ENCODE peak calls at places on chromosomes 1 and 21, in nine cellular contexts. One of them, this sample, is unnamed.
A peak's percentile ranks its signal among the peaks of the same experiment; 100 is the strongest.

GRCh38 chr1:152888126-152888525 is 10.0 kb downstream of the SMCP start:
- DNase-seq in esophagus muscularis mucosa: no peak
- DNase-seq in aorta: no peak
- DNase-seq in IMR-90: no peak
- DNase-seq in HCT116: no peak
- DNase-seq in GM04503: no peak
- DNase-seq in heart right ventricle: no peak
- DNase-seq in hepatic stellate cell: no peak
- DNase-seq in Calu3: no peak
- DNase-seq in this sample: no peak

GRCh38 chr1:112817555-112818373 is 102.6 kb upstream of the PPM1J start:
- DNase-seq in esophagus muscularis mucosa: no peak
- DNase-seq in aorta: no peak
- DNase-seq in IMR-90: no peak
- DNase-seq in HCT116: no peak
- DNase-seq in GM04503: no peak
- DNase-seq in heart right ventricle: no peak
- DNase-seq in hepatic stellate cell: no peak
- DNase-seq in Calu3: no peak
- DNase-seq in this sample: no peak

GRCh38 chr1:57007472-57007871 is 41.7 kb upstream of the C8B start:
- DNase-seq in esophagus muscularis mucosa: no peak
- DNase-seq in aorta: no peak
- DNase-seq in IMR-90: no peak
- DNase-seq in HCT116: no peak
- DNase-seq in GM04503: no peak
- DNase-seq in heart right ventricle: no peak
- DNase-seq in hepatic stellate cell: no peak
- DNase-seq in Calu3: no peak
- DNase-seq in this sample: no peak

GRCh38 chr21:14712121-14712520 is 166.0 kb upstream of the SAMSN1 start:
- DNase-seq in esophagus muscularis mucosa: no peak
- DNase-seq in aorta: no peak
- DNase-seq in IMR-90: no peak
- DNase-seq in HCT116: no peak
- DNase-seq in GM04503: no peak
- DNase-seq in heart right ventricle: no peak
- DNase-seq in hepatic stellate cell: no peak
- DNase-seq in Calu3: no peak
- DNase-seq in this sample: no peak

GRCh38 chr1:21072721-21073120 is 104.0 kb downstream of the EIF4G3 start:
- DNase-seq in esophagus muscularis mucosa: no peak
- DNase-seq in aorta: no peak
- DNase-seq in IMR-90: peak; percentile 82
- DNase-seq in HCT116: no peak
- DNase-seq in GM04503: no peak
- DNase-seq in heart right ventricle: no peak
- DNase-seq in hepatic stellate cell: peak; percentile 22
- DNase-seq in Calu3: no peak
- DNase-seq in this sample: no peak

GRCh38 chr1:42963378-42964005 is 4.8 kb upstream of the SLC2A1 start:
- DNase-seq in esophagus muscularis mucosa: no peak
- DNase-seq in aorta: no peak
- DNase-seq in IMR-90: peak; percentile 97
- DNase-seq in HCT116: no peak
- DNase-seq in GM04503: peak; percentile 49
- DNase-seq in heart right ventricle: no peak
- DNase-seq in hepatic stellate cell: peak; percentile 93
- DNase-seq in Calu3: no peak
- DNase-seq in this sample: no peak

GRCh38 chr1:22048351-22049192 is 3.9 kb upstream of the CDC42 start:
- DNase-seq in esophagus muscularis mucosa: no peak
- DNase-seq in aorta: no peak
- DNase-seq in IMR-90: peak; percentile 18
- DNase-seq in HCT116: no peak
- DNase-seq in GM04503: no peak
- DNase-seq in heart right ventricle: no peak
- DNase-seq in hepatic stellate cell: no peak
- DNase-seq in Calu3: no peak
- DNase-seq in this sample: no peak

GRCh38 chr1:231918239-231919015 is 291.8 kb downstream of the DISC1 start:
- DNase-seq in esophagus muscularis mucosa: no peak
- DNase-seq in aorta: no peak
- DNase-seq in IMR-90: peak; percentile 78
- DNase-seq in HCT116: no peak
- DNase-seq in GM04503: no peak
- DNase-seq in heart right ventricle: no peak
- DNase-seq in hepatic stellate cell: peak; percentile 50
- DNase-seq in Calu3: peak; percentile 11
- DNase-seq in this sample: no peak

GRCh38 chr1:151222130-151222529 is 23.8 kb downstream of the PIP5K1A start:
- DNase-seq in esophagus muscularis mucosa: no peak
- DNase-seq in aorta: no peak
- DNase-seq in IMR-90: peak; percentile 33
- DNase-seq in HCT116: no peak
- DNase-seq in GM04503: no peak
- DNase-seq in heart right ventricle: no peak
- DNase-seq in hepatic stellate cell: no peak
- DNase-seq in Calu3: no peak
- DNase-seq in this sample: no peak

GRCh38 chr1:71087060-71087459 is 6.2 kb upstream of the ZRANB2 start:
- DNase-seq in esophagus muscularis mucosa: no peak
- DNase-seq in aorta: no peak
- DNase-seq in IMR-90: no peak
- DNase-seq in HCT116: no peak
- DNase-seq in GM04503: no peak
- DNase-seq in heart right ventricle: no peak
- DNase-seq in hepatic stellate cell: no peak
- DNase-seq in Calu3: no peak
- DNase-seq in this sample: no peak

GRCh38 chr1:65812065-65812464 is 19.4 kb downstream of the PDE4B start:
- DNase-seq in esophagus muscularis mucosa: no peak
- DNase-seq in aorta: no peak
- DNase-seq in IMR-90: peak; percentile 95
- DNase-seq in HCT116: peak; percentile 45
- DNase-seq in GM04503: peak; percentile 82
- DNase-seq in heart right ventricle: peak; percentile 28
- DNase-seq in hepatic stellate cell: peak; percentile 40
- DNase-seq in Calu3: no peak
- DNase-seq in this sample: no peak

GRCh38 chr1:46522184-46522968 is 29.1 kb downstream of the KNCN start:
- DNase-seq in esophagus muscularis mucosa: no peak
- DNase-seq in aorta: peak; percentile 82
- DNase-seq in IMR-90: peak; percentile 45
- DNase-seq in HCT116: no peak
- DNase-seq in GM04503: peak; percentile 53
- DNase-seq in heart right ventricle: no peak
- DNase-seq in hepatic stellate cell: peak; percentile 41
- DNase-seq in Calu3: peak; percentile 55
- DNase-seq in this sample: peak; percentile 21

GRCh38 chr1:25997759-25998074 is at the start of gene PAFAH2:
- DNase-seq in esophagus muscularis mucosa: no peak
- DNase-seq in aorta: no peak
- DNase-seq in IMR-90: no peak
- DNase-seq in HCT116: no peak
- DNase-seq in GM04503: no peak
- DNase-seq in heart right ventricle: no peak
- DNase-seq in hepatic stellate cell: no peak
- DNase-seq in Calu3: no peak
- DNase-seq in this sample: no peak

GRCh38 chr1:245260116-245260882 is 105.5 kb downstream of the KIF26B start:
- DNase-seq in esophagus muscularis mucosa: peak; percentile 37
- DNase-seq in aorta: no peak
- DNase-seq in IMR-90: no peak
- DNase-seq in HCT116: no peak
- DNase-seq in GM04503: no peak
- DNase-seq in heart right ventricle: no peak
- DNase-seq in hepatic stellate cell: no peak
- DNase-seq in Calu3: peak; percentile 28
- DNase-seq in this sample: no peak

GRCh38 chr21:45364464-45365185 is 40.3 kb upstream of the COL18A1 start:
- DNase-seq in esophagus muscularis mucosa: no peak
- DNase-seq in aorta: no peak
- DNase-seq in IMR-90: peak; percentile 89
- DNase-seq in HCT116: no peak
- DNase-seq in GM04503: no peak
- DNase-seq in heart right ventricle: peak; percentile 79
- DNase-seq in hepatic stellate cell: peak; percentile 65
- DNase-seq in Calu3: peak; percentile 12
- DNase-seq in this sample: no peak

GRCh38 chr1:230815277-230815676 is 53.0 kb downstream of the C1orf198 start:
- DNase-seq in esophagus muscularis mucosa: peak; percentile 21
- DNase-seq in aorta: no peak
- DNase-seq in IMR-90: no peak
- DNase-seq in HCT116: no peak
- DNase-seq in GM04503: no peak
- DNase-seq in heart right ventricle: no peak
- DNase-seq in hepatic stellate cell: no peak
- DNase-seq in Calu3: no peak
- DNase-seq in this sample: no peak

GRCh38 chr1:205229399-205229861 is 1.7 kb downstream of the TMCC2 start:
- DNase-seq in esophagus muscularis mucosa: no peak
- DNase-seq in aorta: no peak
- DNase-seq in IMR-90: peak; percentile 57
- DNase-seq in HCT116: peak; percentile 48
- DNase-seq in GM04503: no peak
- DNase-seq in heart right ventricle: peak; percentile 55
- DNase-seq in hepatic stellate cell: peak; percentile 69
- DNase-seq in Calu3: peak; percentile 68
- DNase-seq in this sample: peak; percentile 73

GRCh38 chr1:24233684-24234600 is 46.9 kb upstream of the IFNLR1 start:
- DNase-seq in esophagus muscularis mucosa: no peak
- DNase-seq in aorta: no peak
- DNase-seq in IMR-90: peak; percentile 6
- DNase-seq in HCT116: no peak
- DNase-seq in GM04503: no peak
- DNase-seq in heart right ventricle: no peak
- DNase-seq in hepatic stellate cell: no peak
- DNase-seq in Calu3: no peak
- DNase-seq in this sample: no peak

GRCh38 chr1:62401034-62401433 is 35.8 kb upstream of the USP1 start:
- DNase-seq in esophagus muscularis mucosa: no peak
- DNase-seq in aorta: no peak
- DNase-seq in IMR-90: no peak
- DNase-seq in HCT116: no peak
- DNase-seq in GM04503: no peak
- DNase-seq in heart right ventricle: no peak
- DNase-seq in hepatic stellate cell: no peak
- DNase-seq in Calu3: no peak
- DNase-seq in this sample: no peak

GRCh38 chr1:58763214-58763613 is 20.6 kb downstream of the JUN start:
- DNase-seq in esophagus muscularis mucosa: no peak
- DNase-seq in aorta: no peak
- DNase-seq in IMR-90: peak; percentile 87
- DNase-seq in HCT116: no peak
- DNase-seq in GM04503: no peak
- DNase-seq in heart right ventricle: no peak
- DNase-seq in hepatic stellate cell: peak; percentile 46
- DNase-seq in Calu3: no peak
- DNase-seq in this sample: no peak

GRCh38 chr1:64293820-64294219 is 90.4 kb downstream of the UBE2U start:
- DNase-seq in esophagus muscularis mucosa: no peak
- DNase-seq in aorta: no peak
- DNase-seq in IMR-90: no peak
- DNase-seq in HCT116: no peak
- DNase-seq in GM04503: no peak
- DNase-seq in heart right ventricle: no peak
- DNase-seq in hepatic stellate cell: no peak
- DNase-seq in Calu3: no peak
- DNase-seq in this sample: no peak

GRCh38 chr1:68375919-68376318 is 73.8 kb downstream of the RPE65 start:
- DNase-seq in esophagus muscularis mucosa: no peak
- DNase-seq in aorta: no peak
- DNase-seq in IMR-90: peak; percentile 33
- DNase-seq in HCT116: no peak
- DNase-seq in GM04503: no peak
- DNase-seq in heart right ventricle: no peak
- DNase-seq in hepatic stellate cell: no peak
- DNase-seq in Calu3: no peak
- DNase-seq in this sample: no peak

GRCh38 chr1:156420209-156421061 is 51.4 kb downstream of the RHBG start:
- DNase-seq in esophagus muscularis mucosa: no peak
- DNase-seq in aorta: no peak
- DNase-seq in IMR-90: no peak
- DNase-seq in HCT116: no peak
- DNase-seq in GM04503: no peak
- DNase-seq in heart right ventricle: no peak
- DNase-seq in hepatic stellate cell: no peak
- DNase-seq in Calu3: peak; percentile 23
- DNase-seq in this sample: no peak

GRCh38 chr1:154206212-154206611 is at the start of gene CFAP141:
- DNase-seq in esophagus muscularis mucosa: no peak
- DNase-seq in aorta: no peak
- DNase-seq in IMR-90: peak; percentile 21
- DNase-seq in HCT116: no peak
- DNase-seq in GM04503: no peak
- DNase-seq in heart right ventricle: no peak
- DNase-seq in hepatic stellate cell: no peak
- DNase-seq in Calu3: peak; percentile 25
- DNase-seq in this sample: no peak

GRCh38 chr1:62318756-62319544 is at the start of gene KANK4:
- DNase-seq in esophagus muscularis mucosa: no peak
- DNase-seq in aorta: no peak
- DNase-seq in IMR-90: no peak
- DNase-seq in HCT116: no peak
- DNase-seq in GM04503: no peak
- DNase-seq in heart right ventricle: no peak
- DNase-seq in hepatic stellate cell: no peak
- DNase-seq in Calu3: no peak
- DNase-seq in this sample: no peak

GRCh38 chr1:45272943-45273342 is 53.8 kb upstream of the HPDL start:
- DNase-seq in esophagus muscularis mucosa: no peak
- DNase-seq in aorta: no peak
- DNase-seq in IMR-90: peak; percentile 89
- DNase-seq in HCT116: no peak
- DNase-seq in GM04503: peak; percentile 27
- DNase-seq in heart right ventricle: no peak
- DNase-seq in hepatic stellate cell: peak; percentile 81
- DNase-seq in Calu3: no peak
- DNase-seq in this sample: no peak

GRCh38 chr1:95287078-95287477 is 53.1 kb downstream of the RWDD3 start:
- DNase-seq in esophagus muscularis mucosa: no peak
- DNase-seq in aorta: no peak
- DNase-seq in IMR-90: no peak
- DNase-seq in HCT116: no peak
- DNase-seq in GM04503: no peak
- DNase-seq in heart right ventricle: no peak
- DNase-seq in hepatic stellate cell: no peak
- DNase-seq in Calu3: peak; percentile 9
- DNase-seq in this sample: no peak

GRCh38 chr1:68796888-68797287 is 300.0 kb upstream of the DEPDC1 start:
- DNase-seq in esophagus muscularis mucosa: no peak
- DNase-seq in aorta: no peak
- DNase-seq in IMR-90: no peak
- DNase-seq in HCT116: no peak
- DNase-seq in GM04503: no peak
- DNase-seq in heart right ventricle: no peak
- DNase-seq in hepatic stellate cell: no peak
- DNase-seq in Calu3: no peak
- DNase-seq in this sample: no peak

GRCh38 chr1:50266509-50266908 is 156.7 kb downstream of the DMRTA2 start:
- DNase-seq in esophagus muscularis mucosa: no peak
- DNase-seq in aorta: no peak
- DNase-seq in IMR-90: no peak
- DNase-seq in HCT116: no peak
- DNase-seq in GM04503: no peak
- DNase-seq in heart right ventricle: no peak
- DNase-seq in hepatic stellate cell: no peak
- DNase-seq in Calu3: no peak
- DNase-seq in this sample: no peak

GRCh38 chr1:24978383-24979032 is 48.4 kb upstream of the RUNX3 start:
- DNase-seq in esophagus muscularis mucosa: no peak
- DNase-seq in aorta: peak; percentile 16
- DNase-seq in IMR-90: no peak
- DNase-seq in HCT116: no peak
- DNase-seq in GM04503: no peak
- DNase-seq in heart right ventricle: no peak
- DNase-seq in hepatic stellate cell: no peak
- DNase-seq in Calu3: no peak
- DNase-seq in this sample: no peak

GRCh38 chr1:14959295-14959694 is 194.3 kb upstream of the TMEM51 start:
- DNase-seq in esophagus muscularis mucosa: no peak
- DNase-seq in aorta: no peak
- DNase-seq in IMR-90: no peak
- DNase-seq in HCT116: no peak
- DNase-seq in GM04503: no peak
- DNase-seq in heart right ventricle: no peak
- DNase-seq in hepatic stellate cell: no peak
- DNase-seq in Calu3: no peak
- DNase-seq in this sample: no peak

This sample was measured in occipital lobe.